ENCODE peak calls at places on chromosomes 13 and 19, in five cellular contexts. One of them, this sample, is unnamed.

GRCh38 chr13:96141032-96141431 is 51.1 kb downstream of the HS6ST3 start:
- DNase-seq in A549: peak; percentile 25
- DNase-seq in heart left ventricle: no peak
- DNase-seq in body of pancreas: no peak
- DNase-seq in tibial nerve: no peak
- DNase-seq in this sample: no peak

GRCh38 chr19:27793644-27794443 is 1419.1 kb downstream of the UQCRFS1 start:
- DNase-seq in A549: peak; percentile 99
- DNase-seq in tibial nerve: peak; percentile 81
- DNase-seq in body of pancreas: peak; percentile 93
- DNase-seq in heart left ventricle: peak; percentile 97
- DNase-seq in this sample: peak; percentile 81

GRCh38 chr19:49651029-49651825 is 9.2 kb downstream of the SCAF1 start:
- DNase-seq in tibial nerve: no peak
- DNase-seq in A549: no peak
- DNase-seq in body of pancreas: no peak
- DNase-seq in heart left ventricle: no peak
- DNase-seq in this sample: no peak

GRCh38 chr19:4120531-4120930 is 3.4 kb downstream of the MAP2K2 start:
- DNase-seq in heart left ventricle: no peak
- DNase-seq in A549: no peak
- DNase-seq in body of pancreas: no peak
- DNase-seq in tibial nerve: no peak
- DNase-seq in this sample: no peak

GRCh38 chr13:39417643-39418042 is 185.3 kb downstream of the LHFPL6 start:
- DNase-seq in body of pancreas: no peak
- DNase-seq in tibial nerve: no peak
- DNase-seq in A549: no peak
- DNase-seq in heart left ventricle: no peak
- DNase-seq in this sample: no peak

GRCh38 chr19:3466630-3467029 is 13.7 kb downstream of the SMIM24 start:
- DNase-seq in heart left ventricle: no peak
- DNase-seq in body of pancreas: no peak
- DNase-seq in tibial nerve: no peak
- DNase-seq in A549: no peak
- DNase-seq in this sample: no peak

GRCh38 chr19:14113762-14114414 is 3.7 kb downstream of the PRKACA start:
- DNase-seq in A549: peak; percentile 65
- DNase-seq in tibial nerve: no peak
- DNase-seq in body of pancreas: no peak
- DNase-seq in heart left ventricle: no peak
- DNase-seq in this sample: peak; percentile 34

GRCh38 chr19:14774373-14774772 is 4.0 kb downstream of the ADGRE2 start:
- DNase-seq in tibial nerve: no peak
- DNase-seq in A549: no peak
- DNase-seq in heart left ventricle: no peak
- DNase-seq in body of pancreas: no peak
- DNase-seq in this sample: no peak

GRCh38 chr19:6211632-6212402 is 68.0 kb downstream of the MLLT1 start:
- DNase-seq in A549: no peak
- DNase-seq in tibial nerve: no peak
- DNase-seq in body of pancreas: no peak
- DNase-seq in heart left ventricle: peak; percentile 14
- DNase-seq in this sample: no peak

GRCh38 chr13:33797622-33798021 is 20.3 kb upstream of the RFC3 start:
- DNase-seq in tibial nerve: no peak
- DNase-seq in heart left ventricle: no peak
- DNase-seq in body of pancreas: peak; percentile 19
- DNase-seq in A549: no peak
- DNase-seq in this sample: no peak

GRCh38 chr19:7349961-7350711 is 1.4 kb downstream of the ARHGEF18 start:
- DNase-seq in A549: no peak
- DNase-seq in tibial nerve: no peak
- DNase-seq in heart left ventricle: no peak
- DNase-seq in body of pancreas: no peak
- DNase-seq in this sample: peak; percentile 30

DNA sequence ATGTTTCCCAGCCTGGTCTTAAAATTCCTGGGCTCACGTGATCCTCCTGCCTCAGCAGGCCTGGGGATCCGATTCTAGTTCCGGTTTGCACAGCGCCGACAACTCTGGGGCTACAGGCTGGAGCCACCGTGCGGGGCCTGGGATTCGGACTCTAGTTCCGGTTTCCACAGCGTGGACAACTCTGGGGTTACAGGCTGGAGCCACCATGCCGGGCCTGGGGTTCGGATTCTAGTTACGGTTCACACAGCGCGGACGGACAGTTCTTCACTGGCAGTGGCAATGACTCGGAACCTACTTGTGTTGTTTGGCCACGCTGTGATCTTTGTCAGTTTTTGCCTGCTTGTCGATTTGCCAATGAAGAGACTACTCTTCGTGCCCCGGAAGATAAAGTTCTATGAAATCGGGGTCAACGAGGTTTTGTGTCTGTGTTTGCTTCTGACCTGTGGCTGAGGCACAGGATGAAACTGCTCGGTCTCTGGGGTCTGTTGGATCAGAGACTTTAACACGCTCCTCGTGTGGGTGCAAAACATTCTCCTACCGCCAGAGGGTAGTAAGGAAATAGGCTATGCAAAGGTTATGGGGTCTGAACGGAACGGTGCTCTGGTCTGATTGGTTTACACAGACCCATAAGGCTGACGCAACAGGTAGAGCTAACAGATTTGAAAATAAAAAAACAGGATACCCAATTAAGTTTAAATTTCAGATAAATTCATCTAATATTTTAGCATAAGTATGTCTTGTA is 12.1 kb upstream of the ZSCAN1 start:
- DNase-seq in heart left ventricle: peak; percentile 67
- DNase-seq in tibial nerve: no peak
- DNase-seq in body of pancreas: peak; percentile 58
- DNase-seq in A549: peak; percentile 55
- DNase-seq in this sample: no peak
- H3K9me3 ChIP-seq in heart left ventricle: no peaks in the 10 kb centered on the region
- H3K9me3 ChIP-seq in tibial nerve: peaks cover 72% of the 10 kb centered on the region
- H3K9me3 ChIP-seq in body of pancreas: peaks cover 15% of the 10 kb centered on the region
- H3K9me3 ChIP-seq in A549: peaks cover 89% of the 10 kb centered on the region
- H3K9me3 ChIP-seq in this sample: no peaks in the 10 kb centered on the region

GRCh38 chr19:36849701-36850645 is 703 bp upstream of the ZNF345 start:
- DNase-seq in tibial nerve: peak; percentile 73
- DNase-seq in body of pancreas: peak; percentile 85
- DNase-seq in A549: peak; percentile 65
- DNase-seq in heart left ventricle: peak; percentile 94
- DNase-seq in this sample: peak; percentile 78
- H3K9me3 ChIP-seq in tibial nerve: peaks cover 27% of the 10 kb centered on the region
- H3K9me3 ChIP-seq in body of pancreas: no peaks in the 10 kb centered on the region
- H3K9me3 ChIP-seq in A549: peaks cover 95% of the 10 kb centered on the region
- H3K9me3 ChIP-seq in heart left ventricle: no peaks in the 10 kb centered on the region
- H3K9me3 ChIP-seq in this sample: no peaks in the 10 kb centered on the region

DNA sequence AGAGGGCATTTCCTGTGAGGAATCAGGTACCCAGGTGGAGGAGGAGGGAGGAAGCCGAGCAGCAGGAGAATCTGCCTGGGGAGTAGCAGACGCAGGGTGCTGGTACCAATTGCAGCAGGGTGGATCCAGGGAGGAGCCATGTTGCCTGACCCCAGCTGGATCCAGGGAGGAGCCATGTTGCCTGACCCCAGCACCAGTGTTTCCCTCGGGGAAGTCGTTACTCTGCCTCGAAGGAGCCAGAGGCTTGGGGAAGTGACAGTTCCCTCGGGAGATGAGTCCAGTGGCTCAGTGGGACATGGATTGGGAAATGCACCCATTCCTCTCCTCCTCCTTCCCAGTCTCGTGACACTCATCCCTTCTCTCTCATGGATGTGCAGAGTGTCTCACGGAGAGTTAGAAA is 31.5 kb downstream of the LAIR2 start:
- DNase-seq in heart left ventricle: no peak
- DNase-seq in A549: no peak
- DNase-seq in tibial nerve: no peak
- DNase-seq in body of pancreas: no peak
- DNase-seq in this sample: no peak
- H3K9me3 ChIP-seq in heart left ventricle: no peaks in the 10 kb centered on the region
- H3K9me3 ChIP-seq in A549: no peaks in the 10 kb centered on the region
- H3K9me3 ChIP-seq in tibial nerve: no peaks in the 10 kb centered on the region
- H3K9me3 ChIP-seq in body of pancreas: no peaks in the 10 kb centered on the region
- H3K9me3 ChIP-seq in this sample: no peaks in the 10 kb centered on the region

GRCh38 chr19:24000656-24001055 is 86.0 kb downstream of the ZNF726 start:
- DNase-seq in A549: no peak
- DNase-seq in body of pancreas: no peak
- DNase-seq in tibial nerve: no peak
- DNase-seq in heart left ventricle: no peak
- DNase-seq in this sample: no peak

GRCh38 chr19:23998568-23998967 is 83.9 kb downstream of the ZNF726 start:
- DNase-seq in heart left ventricle: no peak
- DNase-seq in A549: no peak
- DNase-seq in tibial nerve: no peak
- DNase-seq in body of pancreas: no peak
- DNase-seq in this sample: no peak

GRCh38 chr19:23999821-24000610 is 85.3 kb downstream of the ZNF726 start:
- DNase-seq in tibial nerve: no peak
- DNase-seq in A549: no peak
- DNase-seq in heart left ventricle: no peak
- DNase-seq in body of pancreas: no peak
- DNase-seq in this sample: no peak

GRCh38 chr19:23992348-23992747 is 77.7 kb downstream of the ZNF726 start:
- DNase-seq in tibial nerve: no peak
- DNase-seq in A549: no peak
- DNase-seq in body of pancreas: no peak
- DNase-seq in heart left ventricle: no peak
- DNase-seq in this sample: no peak

GRCh38 chr19:23996549-23996948 is 81.9 kb downstream of the ZNF726 start:
- DNase-seq in heart left ventricle: no peak
- DNase-seq in tibial nerve: no peak
- DNase-seq in A549: peak; percentile 48
- DNase-seq in body of pancreas: no peak
- DNase-seq in this sample: no peak
- H3K9me3 ChIP-seq in heart left ventricle: peaks cover 12% of the 10 kb centered on the region
- H3K9me3 ChIP-seq in tibial nerve: peaks cover 31% of the 10 kb centered on the region
- H3K9me3 ChIP-seq in A549: peaks cover 68% of the 10 kb centered on the region
- H3K9me3 ChIP-seq in body of pancreas: no peaks in the 10 kb centered on the region
- H3K9me3 ChIP-seq in this sample: no peaks in the 10 kb centered on the region

GRCh38 chr19:41273076-41273475 is 8.9 kb downstream of the HNRNPUL1 start:
- DNase-seq in tibial nerve: no peak
- DNase-seq in heart left ventricle: no peak
- DNase-seq in A549: no peak
- DNase-seq in body of pancreas: no peak
- DNase-seq in this sample: no peak
- H3K9me3 ChIP-seq in tibial nerve: no peaks in the 10 kb centered on the region
- H3K9me3 ChIP-seq in heart left ventricle: no peaks in the 10 kb centered on the region
- H3K9me3 ChIP-seq in A549: no peaks in the 10 kb centered on the region
- H3K9me3 ChIP-seq in body of pancreas: no peaks in the 10 kb centered on the region
- H3K9me3 ChIP-seq in this sample: no peaks in the 10 kb centered on the region

DNA sequence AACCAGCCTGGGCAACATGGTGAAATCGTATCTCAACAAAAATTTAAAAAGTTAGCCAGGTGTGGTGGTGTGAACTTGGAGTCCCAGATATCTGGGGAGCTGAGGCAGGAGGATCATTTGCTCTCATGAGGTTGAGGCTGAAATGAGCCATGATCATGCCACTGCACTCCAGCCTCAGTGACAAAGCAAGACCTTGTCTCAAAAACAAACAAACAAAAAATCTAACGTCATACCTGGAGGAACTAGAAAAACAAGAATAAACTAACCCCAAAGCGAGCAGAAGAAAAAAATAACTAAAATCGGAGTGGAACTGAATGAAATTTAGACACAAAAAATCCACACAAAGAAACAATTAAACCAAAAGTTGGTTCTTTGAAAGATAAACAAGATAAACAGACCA is 1885.1 kb downstream of the OLFM4 start:
- DNase-seq in heart left ventricle: no peak
- DNase-seq in body of pancreas: no peak
- DNase-seq in tibial nerve: no peak
- DNase-seq in A549: no peak
- DNase-seq in this sample: no peak
- H3K9me3 ChIP-seq in heart left ventricle: no peaks in the 10 kb centered on the region
- H3K9me3 ChIP-seq in body of pancreas: no peaks in the 10 kb centered on the region
- H3K9me3 ChIP-seq in tibial nerve: no peaks in the 10 kb centered on the region
- H3K9me3 ChIP-seq in A549: no peaks in the 10 kb centered on the region
- H3K9me3 ChIP-seq in this sample: no peaks in the 10 kb centered on the region

This sample was measured in T-helper 17 cell.